ENCODE peak calls at places on chromosome 6, in five cellular contexts. A, P, E, Y and X are unnamed samples.

GRCh38 chr6:110342759-110343158 is 15.4 kb downstream of the METTL24 start:
- DNase-seq in E (no peak), A (no peak), P (no peak), Y (no peak), X (no peak)

GRCh38 chr6:82270791-82271392 is 23.3 kb upstream of the IBTK start:
- DNase-seq in E (no peak), P (no peak), A (no peak), Y (peak), X (peak)

GRCh38 chr6:89597988-89598387 is 40.6 kb downstream of the LYRM2 start:
- DNase-seq in Y (peak), E (no peak), P (no peak), A (no peak), X (peak)

GRCh38 chr6:50236164-50236563 is 186.4 kb upstream of the DEFB112 start:
- DNase-seq in A (no peak), P (no peak), Y (no peak), E (no peak), X (no peak)

GRCh38 chr6:151143337-151143736 is 96.4 kb upstream of the AKAP12 start:
- DNase-seq in A (no peak), P (no peak), E (no peak), Y (no peak), X (no peak)

GRCh38 chr6:156169361-156169760 is 607.8 kb upstream of the ARID1B start:
- DNase-seq in A (no peak), E (no peak), Y (no peak), P (no peak), X (no peak)

GRCh38 chr6:119446623-119447008 is 97.1 kb upstream of the MAN1A1 start:
- DNase-seq in Y (peak), E (no peak), A (no peak), P (peak), X (no peak)

GRCh38 chr6:108738684-108739406 is 109.4 kb upstream of the ARMC2 start:
- DNase-seq in Y (no peak), A (no peak), E (no peak), P (no peak), X (no peak)

GRCh38 chr6:149862901-149863595 is 1.1 kb downstream of the LRP11 start:
- DNase-seq in P (peak), Y (peak), E (no peak), A (peak), X (peak)

GRCh38 chr6:53119349-53119748 is 29.3 kb downstream of the GCM1 start:
- DNase-seq in A (no peak), P (no peak), E (no peak), Y (no peak), X (peak)

GRCh38 chr6:46042355-46042999 is 26.8 kb upstream of the CLIC5 start:
- DNase-seq in E (no peak), A (no peak), Y (peak), P (peak), X (peak)

GRCh38 chr6:158713469-158713868 is 63.6 kb downstream of the SYTL3 start:
- DNase-seq in P (no peak), E (no peak), Y (no peak), A (no peak), X (no peak)

GRCh38 chr6:35562060-35562459 is 49.4 kb upstream of the TULP1 start:
- DNase-seq in A (no peak), Y (peak), E (no peak), P (no peak), X (no peak)

GRCh38 chr6:34633785-34634184 is 62.8 kb downstream of the ILRUN start:
- DNase-seq in P (no peak), Y (no peak), A (no peak), E (no peak), X (no peak)

GRCh38 chr6:104332407-104332806 is 527.3 kb downstream of the HACE1 start:
- DNase-seq in P (no peak), A (no peak), E (no peak), Y (no peak), X (no peak)

GRCh38 chr6:34425132-34425497 is 754 bp downstream of the RPS10 start:
- DNase-seq in Y (no peak), P (no peak), E (no peak), A (no peak), X (no peak)

GRCh38 chr6:3455490-3456394 is 1.1 kb downstream of the SLC22A23 start:
- DNase-seq in Y (peak), A (no peak), P (peak), E (no peak), X (peak)

GRCh38 chr6:84651583-84651982 is 112.8 kb downstream of the TBX18 start:
- DNase-seq in A (no peak), Y (no peak), E (no peak), P (no peak), X (no peak)

GRCh38 chr6:136764522-136764993 is 27.7 kb downstream of the MAP3K5 start:
- DNase-seq in E (no peak), P (no peak), Y (no peak), A (no peak), X (no peak)

GRCh38 chr6:169838291-169839028 is 87.0 kb downstream of the ERMARD start:
- DNase-seq in A (no peak), Y (no peak), P (no peak), E (no peak), X (no peak)

GRCh38 chr6:55825402-55826051 is 49.9 kb downstream of the BMP5 start:
- DNase-seq in Y (peak), A (no peak), P (no peak), E (no peak), X (no peak)

GRCh38 chr6:8881663-8882062 is 446.3 kb upstream of the SLC35B3 start:
- DNase-seq in Y (no peak), P (no peak), E (no peak), A (no peak), X (no peak)

GRCh38 chr6:116280960-116281316 is 1.2 kb upstream of the TSPYL1 start:
- DNase-seq in P (no peak), A (no peak), E (no peak), Y (no peak), X (no peak)

GRCh38 chr6:44002591-44003344 is 124.5 kb downstream of the MRPL14 start:
- DNase-seq in E (peak), P (peak), Y (peak), A (no peak), X (peak)

GRCh38 chr6:79066330-79066729 is 11.7 kb downstream of the PHIP start:
- DNase-seq in P (no peak), E (no peak), Y (no peak), A (no peak), X (no peak)

GRCh38 chr6:154070041-154070440 is 31.0 kb downstream of the OPRM1 start:
- DNase-seq in Y (no peak), A (no peak), E (no peak), P (no peak), X (no peak)

GRCh38 chr6:150751296-150751695 is 114.2 kb upstream of the MTHFD1L start:
- DNase-seq in P (no peak), A (no peak), Y (no peak), E (no peak), X (no peak)

GRCh38 chr6:31180500-31180899 is 10.0 kb upstream of the POU5F1 start:
- DNase-seq in Y (no peak), E (peak), P (no peak), A (peak), X (no peak)

GRCh38 chr6:91352878-91353277 is 766.0 kb upstream of the MAP3K7 start:
- DNase-seq in A (no peak), E (no peak), P (no peak), Y (peak), X (no peak)

GRCh38 chr6:43833223-43833995 is 63.4 kb downstream of the VEGFA start:
- DNase-seq in Y (peak), E (no peak), A (no peak), P (no peak), X (no peak)

GRCh38 chr6:63713332-63713731 is 77.7 kb downstream of the PHF3 start:
- DNase-seq in P (no peak), E (no peak), A (no peak), Y (no peak), X (no peak)

GRCh38 chr6:15299430-15300131 is 53.7 kb downstream of the JARID2 start:
- DNase-seq in P (peak), E (no peak), A (no peak), Y (peak), X (peak)

GRCh38 chr6:80151641-80152040 is 45.2 kb downstream of the BCKDHB start:
- DNase-seq in Y (no peak), A (no peak), P (no peak), E (no peak), X (no peak)

GRCh38 chr6:96626749-96627353 is 63.9 kb downstream of the FHL5 start:
- DNase-seq in P (no peak), Y (peak), A (no peak), E (no peak), X (peak)

GRCh38 chr6:111031151-111031550 is 49.3 kb downstream of the RPF2 start:
- DNase-seq in P (no peak), A (no peak), E (no peak), Y (no peak), X (no peak)

GRCh38 chr6:116389357-116389756 is 18.6 kb downstream of the DSE start:
- DNase-seq in E (no peak), P (no peak), Y (no peak), A (no peak), X (no peak)